ENCODE peak calls at places on chromosomes 13 and 19, in seven cellular contexts. O, A, M, K, X, F and S are unnamed samples.

GRCh38 chr13:21616880-21617279 is 12.9 kb upstream of the MICU2 start:
- DNase-seq in M (no peak), O (no peak), A (no peak), F (no peak), X (no peak), K (no peak), S (no peak)

GRCh38 chr19:51721905-51722304 is 1.9 kb downstream of the HAS1 start:
- DNase-seq in X (no peak), O (no peak), A (no peak), M (no peak), K (no peak), F (no peak), S (no peak)

GRCh38 chr13:29539866-29540265 is 55.6 kb downstream of the SLC7A1 start:
- DNase-seq in F (no peak), O (no peak), X (no peak), M (no peak), K (no peak), A (no peak), S (no peak)

GRCh38 chr13:64675256-64675892 is 2554.8 kb downstream of the PCDH9 start:
- DNase-seq in K (no peak), X (no peak), A (no peak), O (no peak), F (no peak), M (no peak), S (no peak)

GRCh38 chr13:113327391-113327765 is 30.3 kb downstream of the LAMP1 start:
- DNase-seq in K (no peak), M (no peak), F (no peak), O (no peak), X (no peak), A (no peak), S (no peak)

GRCh38 chr19:44758596-44758995 is 10.1 kb downstream of the BCL3 start:
- DNase-seq in X (no peak), F (peak; percentile 40), M (peak; percentile 89), K (no peak), A (peak; percentile 86), O (no peak), S (peak; percentile 65)

GRCh38 chr13:91126806-91127205 is 220.7 kb upstream of the MIR17HG start:
- DNase-seq in M (no peak), X (no peak), K (no peak), F (no peak), O (no peak), A (no peak), S (no peak)

GRCh38 chr19:4691383-4691782 is 21.2 kb upstream of the MYDGF start:
- DNase-seq in F (peak; percentile 50), X (peak; percentile 78), M (no peak), A (no peak), K (no peak), O (no peak), S (no peak)

GRCh38 chr13:83121904-83122303 is 760.4 kb downstream of the SLITRK1 start:
- DNase-seq in F (no peak), X (no peak), K (no peak), M (no peak), O (no peak), A (no peak), S (no peak)

GRCh38 chr19:47183579-47183978 is 47.4 kb downstream of the BBC3 start:
- DNase-seq in O (no peak), X (no peak), K (no peak), A (no peak), M (no peak), F (no peak), S (no peak)

GRCh38 chr13:111043575-111043982 is 71.5 kb upstream of the ARHGEF7 start:
- DNase-seq in O (peak; percentile 64), X (no peak), F (peak; percentile 45), M (no peak), A (no peak), K (peak; percentile 55), S (no peak)

GRCh38 chr19:51514866-51515481 is 13.4 kb upstream of the SIGLEC12 start:
- DNase-seq in X (no peak), A (peak; percentile 82), M (no peak), K (no peak), O (no peak), F (no peak), S (no peak)

GRCh38 chr13:114310961-114311360 is 3.3 kb upstream of the CHAMP1 start:
- DNase-seq in F (no peak), K (no peak), M (no peak), O (no peak), X (no peak), A (no peak), S (no peak)

GRCh38 chr13:24085662-24086061 is 74.9 kb upstream of the SPATA13 start:
- DNase-seq in A (no peak), O (no peak), X (no peak), M (no peak), K (no peak), F (no peak), S (no peak)

GRCh38 chr13:58399263-58399662 is 767.7 kb downstream of the PCDH17 start:
- DNase-seq in X (no peak), F (no peak), K (no peak), O (no peak), A (no peak), M (no peak), S (no peak)

DNA sequence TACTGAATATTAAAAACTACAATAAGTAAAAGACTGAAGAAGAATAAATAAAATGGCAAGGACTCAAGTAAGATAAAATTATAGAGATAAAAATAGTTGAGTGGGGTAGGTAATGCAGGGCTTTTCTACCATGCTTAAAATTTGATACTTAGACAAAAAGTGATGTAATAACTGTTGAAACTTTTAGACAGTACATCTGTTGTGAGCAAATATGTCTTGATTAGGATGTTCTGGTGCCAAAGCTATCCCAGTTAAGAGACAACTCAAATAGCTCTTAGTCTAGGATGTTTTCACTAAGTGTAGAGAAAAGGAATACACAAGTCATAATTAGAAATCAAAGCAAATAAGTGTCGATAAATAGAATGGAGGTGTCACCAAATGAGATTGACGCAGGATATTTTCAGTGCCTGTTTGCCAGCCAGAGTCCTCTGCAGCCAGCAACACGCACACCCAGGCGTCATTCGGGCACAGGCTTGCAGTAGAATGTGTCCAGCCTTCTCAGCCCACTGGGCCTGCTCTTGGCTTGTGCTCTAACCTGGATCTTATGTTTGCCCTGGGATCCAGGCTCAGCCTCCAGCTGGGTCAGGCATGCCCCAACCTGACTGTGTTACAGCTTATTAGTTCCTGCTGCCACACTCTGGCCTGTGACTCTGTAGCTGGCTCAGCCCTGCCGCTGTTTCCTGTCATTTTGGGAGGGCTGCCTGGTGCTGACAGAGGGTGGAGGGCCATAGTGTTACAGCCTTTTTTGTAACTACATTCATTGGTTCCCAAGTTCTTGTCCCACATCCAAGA is 766.2 kb downstream of the PCDH17 start:
- DNase-seq in M (peak; percentile 42), O (peak; percentile 21), F (peak; percentile 61), A (no peak), K (no peak), X (no peak), S (no peak)
- TF ChIP-seq CTCF in M (no peak), O (no peak), F (no peak), A (no peak), K (no peak), X (no peak), S (no peak)

GRCh38 chr13:98483636-98484288 is 93.1 kb downstream of the STK24 start:
- DNase-seq in F (no peak), A (no peak), O (no peak), M (no peak), K (no peak), X (no peak), S (no peak)
- H3K4me1 ChIP-seq in F (peaks cover 95% of the 10 kb centered on the region), A (peaks cover 81% of the 10 kb centered on the region), O (peaks cover 57% of the 10 kb centered on the region), M (peaks cover 8% of the 10 kb centered on the region), K (peaks cover 82% of the 10 kb centered on the region), X (peaks cover 46% of the 10 kb centered on the region), S (peaks cover 33% of the 10 kb centered on the region)

DNA sequence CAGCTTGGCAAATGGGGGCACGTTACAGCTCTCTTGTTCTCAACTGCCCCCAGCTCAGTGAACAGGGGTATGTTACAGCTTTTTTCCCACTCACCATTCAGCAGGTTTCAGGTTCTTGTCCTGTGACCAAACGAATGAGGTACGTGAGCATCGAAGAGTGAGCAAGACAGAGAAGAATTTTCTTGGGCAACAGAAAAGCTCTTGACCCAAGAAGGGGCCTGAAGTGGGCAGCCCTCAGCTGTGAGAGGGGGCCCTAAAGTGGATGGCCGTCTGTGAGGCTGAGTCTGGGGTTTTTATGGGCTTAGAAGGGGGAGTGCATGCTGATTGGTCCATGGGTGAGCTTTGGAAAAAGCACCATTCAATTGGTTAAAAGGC is 21.4 kb downstream of the CCDC70 start:
- DNase-seq in M (no peak), O (no peak), X (no peak), F (no peak), K (no peak), A (no peak), S (no peak)
- TF ChIP-seq CTCF in M (no peak), O (no peak), X (no peak), F (no peak), K (no peak), A (no peak), S (no peak)

GRCh38 chr19:16369306-16369663 is 44.7 kb downstream of the KLF2 start:
- DNase-seq in A (no peak), K (no peak), F (no peak), X (peak; percentile 32), M (no peak), O (no peak), S (no peak)

GRCh38 chr19:16371540-16371986 is 46.9 kb downstream of the KLF2 start:
- DNase-seq in M (no peak), F (peak; percentile 55), X (peak; percentile 76), A (no peak), K (peak; percentile 94), O (peak; percentile 69), S (no peak)

GRCh38 chr19:16372065-16372915 is 47.7 kb downstream of the KLF2 start:
- DNase-seq in X (peak; percentile 50), K (peak; percentile 51), O (no peak), A (no peak), F (peak; percentile 11), M (no peak), S (no peak)

GRCh38 chr19:16369664-16370576 is 45.3 kb downstream of the KLF2 start:
- DNase-seq in K (peak; percentile 70), A (no peak), M (no peak), F (no peak), O (no peak), X (peak; percentile 55), S (no peak)

DNA sequence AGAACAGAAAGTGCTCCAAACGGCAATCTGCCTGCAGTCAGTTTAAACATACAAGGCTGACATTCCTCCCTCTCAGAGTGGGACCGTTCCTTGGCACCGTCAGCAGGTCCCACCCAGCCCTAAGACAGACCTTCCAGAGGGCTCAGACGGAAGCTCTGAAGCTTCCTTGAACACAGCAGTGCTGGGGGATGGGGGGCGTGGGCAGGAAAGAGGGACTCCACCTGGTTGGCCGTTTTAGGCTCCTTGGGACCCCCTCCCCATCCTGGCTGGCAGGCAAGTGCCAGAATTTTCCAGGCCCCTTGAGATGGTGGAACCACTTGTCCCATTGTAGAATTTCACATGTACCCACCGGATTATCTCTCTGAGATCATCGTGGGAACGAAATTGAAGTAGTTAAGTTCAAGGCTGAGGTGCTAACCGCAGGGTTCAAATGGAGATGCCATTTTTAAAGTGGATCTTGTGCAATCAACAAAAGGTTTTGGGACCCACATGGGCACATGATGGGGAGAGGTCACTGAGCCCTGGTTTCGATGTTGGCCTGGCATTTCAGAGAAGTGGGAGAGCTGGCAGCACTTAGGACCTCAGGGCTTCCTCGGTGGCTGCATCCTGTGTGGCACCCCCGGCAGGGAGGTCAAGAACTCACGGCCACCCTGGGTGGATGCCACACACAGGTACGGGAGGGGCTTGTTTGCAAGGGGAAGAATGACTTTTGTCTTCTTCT is 46.2 kb downstream of the KLF2 start:
- DNase-seq in F (peak; percentile 14), M (no peak), A (no peak), O (no peak), X (peak; percentile 52), K (peak; percentile 45), S (no peak)
- H3K4me1 ChIP-seq in F (peaks cover 58% of the 10 kb centered on the region), M (no peaks in the 10 kb centered on the region), A (peaks cover 8% of the 10 kb centered on the region), O (peaks cover 31% of the 10 kb centered on the region), X (peaks cover 39% of the 10 kb centered on the region), K (peaks cover 89% of the 10 kb centered on the region), S (peaks cover 3% of the 10 kb centered on the region)